ENCODE peak calls at places on chromosomes 3 and 15, in nine cellular contexts. One of them, this sample, is unnamed.

GRCh38 chr15:89448825-89449224 is 47.6 kb downstream of the RHCG start:
- DNase-seq in testis: no peak
- DNase-seq in brain microvascular endothelial cell: no peak
- DNase-seq in HCT116: no peak
- DNase-seq in fibroblast of lung: no peak
- DNase-seq in CD8-positive, alpha-beta T cell: no peak
- DNase-seq in trophoblast cell: no peak
- DNase-seq in psoas muscle: no peak
- DNase-seq in aorta: no peak
- DNase-seq in this sample: no peak

GRCh38 chr15:27797765-27798164 is 301.4 kb downstream of the OCA2 start:
- DNase-seq in trophoblast cell: no peak
- DNase-seq in psoas muscle: peak; percentile 43
- DNase-seq in HCT116: no peak
- DNase-seq in CD8-positive, alpha-beta T cell: no peak
- DNase-seq in testis: no peak
- DNase-seq in brain microvascular endothelial cell: no peak
- DNase-seq in aorta: no peak
- DNase-seq in fibroblast of lung: no peak
- DNase-seq in this sample: peak; percentile 23

GRCh38 chr15:38050529-38050928 is 116.1 kb downstream of the TMCO5A start:
- DNase-seq in trophoblast cell: peak; percentile 35
- DNase-seq in brain microvascular endothelial cell: no peak
- DNase-seq in CD8-positive, alpha-beta T cell: no peak
- DNase-seq in aorta: no peak
- DNase-seq in testis: no peak
- DNase-seq in HCT116: no peak
- DNase-seq in psoas muscle: no peak
- DNase-seq in fibroblast of lung: peak; percentile 72
- DNase-seq in this sample: no peak

GRCh38 chr3:535566-536416 is 339.2 kb downstream of the CHL1 start:
- DNase-seq in testis: peak; percentile 84
- DNase-seq in aorta: peak; percentile 88
- DNase-seq in brain microvascular endothelial cell: peak; percentile 6
- DNase-seq in psoas muscle: peak; percentile 73
- DNase-seq in fibroblast of lung: peak; percentile 10
- DNase-seq in trophoblast cell: no peak
- DNase-seq in CD8-positive, alpha-beta T cell: no peak
- DNase-seq in HCT116: no peak
- DNase-seq in this sample: peak; percentile 78

GRCh38 chr3:179045719-179046402 is 25.7 kb downstream of the ZMAT3 start:
- DNase-seq in CD8-positive, alpha-beta T cell: no peak
- DNase-seq in trophoblast cell: no peak
- DNase-seq in brain microvascular endothelial cell: no peak
- DNase-seq in HCT116: no peak
- DNase-seq in psoas muscle: no peak
- DNase-seq in testis: no peak
- DNase-seq in fibroblast of lung: no peak
- DNase-seq in aorta: no peak
- DNase-seq in this sample: no peak

GRCh38 chr3:117958027-117958426 is 1076.6 kb downstream of the IGSF11 start:
- DNase-seq in HCT116: no peak
- DNase-seq in testis: no peak
- DNase-seq in brain microvascular endothelial cell: no peak
- DNase-seq in CD8-positive, alpha-beta T cell: no peak
- DNase-seq in psoas muscle: no peak
- DNase-seq in aorta: no peak
- DNase-seq in fibroblast of lung: no peak
- DNase-seq in trophoblast cell: no peak
- DNase-seq in this sample: no peak

GRCh38 chr3:134348524-134348923 is 25.7 kb downstream of the AMOTL2 start:
- DNase-seq in testis: no peak
- DNase-seq in aorta: peak; percentile 89
- DNase-seq in psoas muscle: peak; percentile 91
- DNase-seq in brain microvascular endothelial cell: no peak
- DNase-seq in HCT116: peak; percentile 48
- DNase-seq in CD8-positive, alpha-beta T cell: no peak
- DNase-seq in trophoblast cell: peak; percentile 96
- DNase-seq in fibroblast of lung: peak; percentile 79
- DNase-seq in this sample: no peak

GRCh38 chr15:27589782-27590181 is 509.3 kb downstream of the OCA2 start:
- DNase-seq in aorta: no peak
- DNase-seq in brain microvascular endothelial cell: no peak
- DNase-seq in HCT116: no peak
- DNase-seq in trophoblast cell: no peak
- DNase-seq in psoas muscle: no peak
- DNase-seq in testis: no peak
- DNase-seq in CD8-positive, alpha-beta T cell: no peak
- DNase-seq in fibroblast of lung: no peak
- DNase-seq in this sample: no peak

GRCh38 chr3:136050250-136050649 is 84.7 kb downstream of the PPP2R3A start:
- DNase-seq in brain microvascular endothelial cell: no peak
- DNase-seq in testis: no peak
- DNase-seq in HCT116: no peak
- DNase-seq in fibroblast of lung: peak; percentile 32
- DNase-seq in psoas muscle: no peak
- DNase-seq in CD8-positive, alpha-beta T cell: no peak
- DNase-seq in aorta: no peak
- DNase-seq in trophoblast cell: no peak
- DNase-seq in this sample: no peak

GRCh38 chr3:146090521-146090920 is 70.5 kb downstream of the PLOD2 start:
- DNase-seq in brain microvascular endothelial cell: no peak
- DNase-seq in aorta: no peak
- DNase-seq in psoas muscle: no peak
- DNase-seq in trophoblast cell: no peak
- DNase-seq in CD8-positive, alpha-beta T cell: no peak
- DNase-seq in testis: no peak
- DNase-seq in HCT116: no peak
- DNase-seq in fibroblast of lung: no peak
- DNase-seq in this sample: no peak

GRCh38 chr3:167456157-167456799 is 17.6 kb downstream of the SERPINI2 start:
- DNase-seq in trophoblast cell: no peak
- DNase-seq in aorta: no peak
- DNase-seq in brain microvascular endothelial cell: no peak
- DNase-seq in HCT116: no peak
- DNase-seq in testis: no peak
- DNase-seq in psoas muscle: no peak
- DNase-seq in CD8-positive, alpha-beta T cell: no peak
- DNase-seq in fibroblast of lung: no peak
- DNase-seq in this sample: no peak

GRCh38 chr3:124841517-124841916 is 45.6 kb downstream of the ITGB5 start:
- DNase-seq in aorta: no peak
- DNase-seq in psoas muscle: no peak
- DNase-seq in fibroblast of lung: no peak
- DNase-seq in testis: no peak
- DNase-seq in trophoblast cell: no peak
- DNase-seq in brain microvascular endothelial cell: no peak
- DNase-seq in CD8-positive, alpha-beta T cell: no peak
- DNase-seq in HCT116: no peak
- DNase-seq in this sample: no peak
- H3K27ac ChIP-seq in aorta: no peak overlapping the region
- H3K27ac ChIP-seq in psoas muscle: no peak overlapping the region
- H3K27ac ChIP-seq in fibroblast of lung: no peak overlapping the region
- H3K27ac ChIP-seq in testis: no peak overlapping the region
- H3K27ac ChIP-seq in trophoblast cell: no peak overlapping the region
- H3K27ac ChIP-seq in brain microvascular endothelial cell: no peak overlapping the region
- H3K27ac ChIP-seq in CD8-positive, alpha-beta T cell: no peak overlapping the region
- H3K27ac ChIP-seq in HCT116: no peak overlapping the region
- H3K27ac ChIP-seq in this sample: no peak overlapping the region

GRCh38 chr3:38652934-38653333 is 3.4 kb upstream of the SCN5A start:
- DNase-seq in trophoblast cell: no peak
- DNase-seq in CD8-positive, alpha-beta T cell: no peak
- DNase-seq in HCT116: no peak
- DNase-seq in psoas muscle: no peak
- DNase-seq in brain microvascular endothelial cell: no peak
- DNase-seq in aorta: no peak
- DNase-seq in fibroblast of lung: no peak
- DNase-seq in testis: no peak
- DNase-seq in this sample: no peak

GRCh38 chr3:38655708-38656300 is 6.3 kb upstream of the SCN5A start:
- DNase-seq in testis: no peak
- DNase-seq in psoas muscle: no peak
- DNase-seq in CD8-positive, alpha-beta T cell: no peak
- DNase-seq in HCT116: peak; percentile 50
- DNase-seq in aorta: no peak
- DNase-seq in trophoblast cell: peak; percentile 73
- DNase-seq in brain microvascular endothelial cell: peak; percentile 16
- DNase-seq in fibroblast of lung: peak; percentile 34
- DNase-seq in this sample: no peak

GRCh38 chr3:38657369-38657768 is 7.9 kb upstream of the SCN5A start:
- DNase-seq in fibroblast of lung: no peak
- DNase-seq in HCT116: no peak
- DNase-seq in psoas muscle: no peak
- DNase-seq in brain microvascular endothelial cell: no peak
- DNase-seq in trophoblast cell: no peak
- DNase-seq in CD8-positive, alpha-beta T cell: no peak
- DNase-seq in aorta: no peak
- DNase-seq in testis: no peak
- DNase-seq in this sample: no peak

GRCh38 chr3:38651153-38651789 is 1.8 kb upstream of the SCN5A start:
- DNase-seq in aorta: peak; percentile 84
- DNase-seq in HCT116: peak; percentile 60
- DNase-seq in testis: peak; percentile 81
- DNase-seq in fibroblast of lung: peak; percentile 35
- DNase-seq in CD8-positive, alpha-beta T cell: peak; percentile 62
- DNase-seq in brain microvascular endothelial cell: peak; percentile 47
- DNase-seq in trophoblast cell: peak; percentile 81
- DNase-seq in psoas muscle: peak; percentile 80
- DNase-seq in this sample: peak; percentile 86

DNA sequence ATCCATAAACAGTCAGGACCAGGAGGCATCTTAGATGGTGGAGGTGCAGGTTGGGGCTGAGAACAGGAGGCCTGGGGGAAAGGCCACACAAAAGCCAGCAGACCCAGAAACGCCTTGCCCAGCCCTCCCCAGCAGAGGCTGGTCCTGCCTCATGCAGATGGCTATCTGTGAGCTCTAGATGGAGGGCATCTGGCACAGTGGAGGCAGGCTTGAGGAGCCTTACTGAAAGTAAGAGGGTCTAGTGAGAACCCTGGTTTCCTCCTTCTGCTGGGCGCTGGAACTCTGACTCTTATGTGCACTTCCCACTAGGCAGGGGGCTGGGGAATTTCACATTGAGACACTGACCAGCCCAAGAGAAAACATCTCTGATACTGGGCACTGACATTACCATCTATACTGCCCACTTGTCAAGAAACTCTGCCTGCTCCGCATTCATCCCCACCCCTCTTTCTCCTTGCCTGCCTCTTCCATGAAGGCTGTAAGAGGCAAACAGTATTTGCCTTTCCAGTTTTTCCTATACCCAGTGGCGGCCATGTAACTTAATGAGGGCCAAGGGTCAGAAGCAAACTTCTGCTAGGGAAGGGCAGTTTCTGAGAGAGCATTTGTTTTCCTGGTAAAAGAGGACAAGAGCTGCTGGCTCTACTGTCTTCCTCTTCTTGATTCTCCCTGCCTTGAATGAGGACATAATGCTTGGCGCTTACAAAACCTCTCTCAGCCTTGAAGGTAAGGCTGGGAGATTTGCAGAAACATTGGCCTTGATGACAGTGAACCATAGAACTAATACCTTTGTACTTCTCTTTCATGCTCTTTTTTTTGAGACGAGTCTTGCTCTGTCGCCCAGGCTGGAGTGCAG is 4.4 kb upstream of the SCN5A start:
- DNase-seq in aorta: no peak
- DNase-seq in trophoblast cell: no peak
- DNase-seq in CD8-positive, alpha-beta T cell: no peak
- DNase-seq in fibroblast of lung: no peak
- DNase-seq in brain microvascular endothelial cell: no peak
- DNase-seq in psoas muscle: no peak
- DNase-seq in HCT116: no peak
- DNase-seq in testis: no peak
- DNase-seq in this sample: no peak
- H3K27me3 ChIP-seq in aorta: no peaks in the 10 kb centered on the region
- H3K27me3 ChIP-seq in trophoblast cell: peaks cover 12% of the 10 kb centered on the region
- H3K27me3 ChIP-seq in CD8-positive, alpha-beta T cell: peaks cover under 1% of the 10 kb centered on the region
- H3K27me3 ChIP-seq in fibroblast of lung: peaks cover 13% of the 10 kb centered on the region
- H3K27me3 ChIP-seq in brain microvascular endothelial cell: peaks cover 17% of the 10 kb centered on the region
- H3K27me3 ChIP-seq in psoas muscle: peaks cover 54% of the 10 kb centered on the region
- H3K27me3 ChIP-seq in HCT116: no peaks in the 10 kb centered on the region
- H3K27me3 ChIP-seq in testis: no peaks in the 10 kb centered on the region
- H3K27me3 ChIP-seq in this sample: no peaks in the 10 kb centered on the region

GRCh38 chr3:27577504-27577903 is 93.3 kb upstream of the SLC4A7 start:
- DNase-seq in trophoblast cell: no peak
- DNase-seq in psoas muscle: no peak
- DNase-seq in brain microvascular endothelial cell: no peak
- DNase-seq in CD8-positive, alpha-beta T cell: no peak
- DNase-seq in aorta: no peak
- DNase-seq in HCT116: no peak
- DNase-seq in testis: no peak
- DNase-seq in fibroblast of lung: no peak
- DNase-seq in this sample: no peak
- H3K27ac ChIP-seq in trophoblast cell: no peak overlapping the region
- H3K27ac ChIP-seq in psoas muscle: peak overlapping the region; percentile 34
- H3K27ac ChIP-seq in brain microvascular endothelial cell: no peak overlapping the region
- H3K27ac ChIP-seq in CD8-positive, alpha-beta T cell: no peak overlapping the region
- H3K27ac ChIP-seq in aorta: peak overlapping the region; percentile 79
- H3K27ac ChIP-seq in HCT116: no peak overlapping the region
- H3K27ac ChIP-seq in testis: peak overlapping the region; percentile 59
- H3K27ac ChIP-seq in fibroblast of lung: no peak overlapping the region
- H3K27ac ChIP-seq in this sample: no peak overlapping the region

GRCh38 chr3:50615190-50615589 is 1.8 kb upstream of the MAPKAPK3 start:
- DNase-seq in trophoblast cell: no peak
- DNase-seq in psoas muscle: no peak
- DNase-seq in fibroblast of lung: no peak
- DNase-seq in CD8-positive, alpha-beta T cell: peak; percentile 10
- DNase-seq in aorta: no peak
- DNase-seq in HCT116: no peak
- DNase-seq in brain microvascular endothelial cell: no peak
- DNase-seq in testis: no peak
- DNase-seq in this sample: no peak
- H3K27me3 ChIP-seq in trophoblast cell: no peaks in the 10 kb centered on the region
- H3K27me3 ChIP-seq in psoas muscle: no peaks in the 10 kb centered on the region
- H3K27me3 ChIP-seq in fibroblast of lung: no peaks in the 10 kb centered on the region
- H3K27me3 ChIP-seq in CD8-positive, alpha-beta T cell: no peaks in the 10 kb centered on the region
- H3K27me3 ChIP-seq in aorta: no peaks in the 10 kb centered on the region
- H3K27me3 ChIP-seq in HCT116: no peaks in the 10 kb centered on the region
- H3K27me3 ChIP-seq in brain microvascular endothelial cell: no peaks in the 10 kb centered on the region
- H3K27me3 ChIP-seq in testis: no peaks in the 10 kb centered on the region
- H3K27me3 ChIP-seq in this sample: no peaks in the 10 kb centered on the region

DNA sequence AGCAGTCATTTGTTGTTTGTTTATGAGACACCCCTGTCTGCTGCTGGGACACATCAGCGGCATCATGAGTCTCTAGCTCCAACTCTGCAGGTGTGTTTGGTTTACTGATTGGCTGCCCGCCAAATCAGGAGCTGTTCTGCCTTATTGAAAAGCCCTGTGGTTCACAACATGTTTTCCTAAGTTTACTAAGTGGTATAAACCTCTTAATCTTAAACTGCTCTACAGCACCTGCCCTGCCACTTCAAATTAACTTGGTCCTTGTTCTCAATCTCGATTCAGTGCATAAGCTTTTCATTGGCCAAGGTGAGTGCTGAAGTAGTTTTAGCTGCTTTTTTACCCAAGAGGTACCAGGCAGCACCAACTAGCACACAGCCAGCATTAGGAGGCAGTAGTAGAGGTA is 77.8 kb upstream of the WDR72 start:
- DNase-seq in testis: no peak
- DNase-seq in CD8-positive, alpha-beta T cell: no peak
- DNase-seq in brain microvascular endothelial cell: no peak
- DNase-seq in fibroblast of lung: no peak
- DNase-seq in psoas muscle: no peak
- DNase-seq in trophoblast cell: no peak
- DNase-seq in aorta: no peak
- DNase-seq in HCT116: no peak
- DNase-seq in this sample: peak; percentile 37
- H3K27ac ChIP-seq in testis: no peak overlapping the region
- H3K27ac ChIP-seq in CD8-positive, alpha-beta T cell: no peak overlapping the region
- H3K27ac ChIP-seq in brain microvascular endothelial cell: no peak overlapping the region
- H3K27ac ChIP-seq in fibroblast of lung: no peak overlapping the region
- H3K27ac ChIP-seq in psoas muscle: no peak overlapping the region
- H3K27ac ChIP-seq in trophoblast cell: peak overlapping the region; percentile 23
- H3K27ac ChIP-seq in aorta: no peak overlapping the region
- H3K27ac ChIP-seq in HCT116: no peak overlapping the region
- H3K27ac ChIP-seq in this sample: no peak overlapping the region